ENCODE peak calls at places on chromosomes 1 and 21, in six cellular contexts. Z is NT2/D1; G is stomach; Y is CD8-positive, alpha-beta T cell; D is CD4-positive, alpha-beta T cell; O is BE2C. N is an unnamed sample.

GRCh38 chr1:206685256-206685748 is 597 bp downstream of the MAPKAPK2 start:
- DNase-seq in O (peak; percentile 33), Y (no peak), D (peak; percentile 41), G (no peak), Z (no peak), N (peak; percentile 22)

GRCh38 chr1:11062965-11063401 is 3.2 kb upstream of the SRM start:
- DNase-seq in D (no peak), Z (no peak), O (no peak), G (no peak), Y (no peak), N (no peak)

GRCh38 chr1:42861014-42861399 is 14.6 kb downstream of the ZNF691 start:
- DNase-seq in O (no peak), G (no peak), Z (no peak), D (no peak), Y (no peak), N (no peak)

GRCh38 chr1:234602334-234603220 is 7.4 kb downstream of the IRF2BP2 start:
- DNase-seq in D (no peak), O (peak; percentile 48), Y (no peak), Z (no peak), G (peak; percentile 43), N (no peak)

GRCh38 chr21:42251654-42252053 is 32.7 kb downstream of the ABCG1 start:
- DNase-seq in O (no peak), D (no peak), G (no peak), Z (no peak), Y (no peak), N (no peak)

GRCh38 chr1:97392701-97393100 is 528.1 kb downstream of the DPYD start:
- DNase-seq in Z (no peak), O (no peak), D (no peak), G (no peak), Y (no peak), N (no peak)

GRCh38 chr1:171929121-171929520 is 87.8 kb downstream of the DNM3 start:
- DNase-seq in G (no peak), Z (no peak), D (no peak), O (no peak), Y (no peak), N (no peak)

GRCh38 chr1:100543640-100544039 is 5.7 kb downstream of the GPR88 start:
- DNase-seq in D (no peak), O (peak; percentile 20), G (no peak), Z (no peak), Y (no peak), N (no peak)

GRCh38 chr1:1359316-1359667 is 937 bp upstream of the MXRA8 start:
- DNase-seq in D (no peak), G (no peak), O (no peak), Z (no peak), Y (no peak), N (no peak)

GRCh38 chr1:26275580-26276431 is 4.1 kb upstream of the SH3BGRL3 start:
- DNase-seq in G (peak; percentile 87), D (peak; percentile 74), O (peak; percentile 68), Z (peak; percentile 94), Y (peak; percentile 52), N (peak; percentile 62)

GRCh38 chr1:160375788-160376524 is 9.1 kb downstream of the NHLH1 start:
- DNase-seq in Z (peak; percentile 92), G (no peak), O (no peak), Y (no peak), D (no peak), N (no peak)

GRCh38 chr1:163974120-163974519 is 584.9 kb upstream of the PBX1 start:
- DNase-seq in Z (no peak), G (no peak), Y (no peak), O (no peak), D (no peak), N (no peak)

GRCh38 chr1:163970699-163971098 is 588.3 kb upstream of the PBX1 start:
- DNase-seq in G (no peak), Z (no peak), Y (no peak), O (no peak), D (no peak), N (no peak)
- H3K9me3 ChIP-seq in G (peaks cover 2% of the 10 kb centered on the region), Z (no peaks in the 10 kb centered on the region), Y (no peaks in the 10 kb centered on the region), O (no peaks in the 10 kb centered on the region), D (no peaks in the 10 kb centered on the region), N (no peaks in the 10 kb centered on the region)

DNA sequence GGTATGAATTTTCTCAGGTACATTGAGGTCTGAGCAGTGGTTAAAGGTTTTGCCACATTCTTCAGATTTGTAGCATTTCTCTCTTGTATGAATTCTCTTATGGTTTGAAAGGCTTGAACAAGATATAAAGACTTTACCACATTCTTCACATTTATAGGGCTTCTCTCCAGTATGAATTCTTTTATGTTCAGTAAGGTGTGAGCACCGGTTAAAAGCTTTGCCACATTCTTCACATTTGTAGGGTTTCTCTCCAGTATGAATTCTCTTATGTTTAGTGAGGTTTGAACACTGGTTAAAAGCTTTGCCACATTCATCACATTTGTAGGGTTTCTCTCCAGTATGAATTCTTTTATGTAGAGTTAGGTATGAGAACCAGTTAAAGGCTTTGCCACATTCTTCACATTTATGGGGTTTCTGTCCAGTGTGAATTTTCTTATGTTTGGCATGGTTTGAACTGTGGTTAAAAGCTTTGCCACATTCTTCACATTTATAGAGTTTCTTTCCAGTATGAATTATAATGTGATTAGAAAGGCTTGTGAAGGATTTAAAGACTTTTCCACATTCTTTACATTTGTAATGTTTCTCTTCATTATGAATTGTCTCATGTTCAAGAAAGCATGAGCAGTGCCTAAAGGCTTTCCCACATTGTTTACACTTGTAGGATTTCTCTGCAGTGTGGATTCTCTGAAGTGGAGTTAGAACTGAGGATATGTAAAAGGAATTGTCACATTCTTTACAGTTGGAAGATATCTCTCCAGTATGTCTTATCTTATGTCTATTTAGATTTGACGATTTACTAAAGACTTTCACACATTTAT is 18.4 kb upstream of the ZNF124 start:
- DNase-seq in Z (no peak), Y (no peak), D (no peak), O (no peak), G (no peak), N (no peak)
- H3K9me3 ChIP-seq in Z (peaks cover 77% of the 10 kb centered on the region), Y (peaks cover 23% of the 10 kb centered on the region), D (peaks cover 76% of the 10 kb centered on the region), O (no peaks in the 10 kb centered on the region), G (peaks cover 99% of the 10 kb centered on the region), N (peaks cover 19% of the 10 kb centered on the region)

DNA sequence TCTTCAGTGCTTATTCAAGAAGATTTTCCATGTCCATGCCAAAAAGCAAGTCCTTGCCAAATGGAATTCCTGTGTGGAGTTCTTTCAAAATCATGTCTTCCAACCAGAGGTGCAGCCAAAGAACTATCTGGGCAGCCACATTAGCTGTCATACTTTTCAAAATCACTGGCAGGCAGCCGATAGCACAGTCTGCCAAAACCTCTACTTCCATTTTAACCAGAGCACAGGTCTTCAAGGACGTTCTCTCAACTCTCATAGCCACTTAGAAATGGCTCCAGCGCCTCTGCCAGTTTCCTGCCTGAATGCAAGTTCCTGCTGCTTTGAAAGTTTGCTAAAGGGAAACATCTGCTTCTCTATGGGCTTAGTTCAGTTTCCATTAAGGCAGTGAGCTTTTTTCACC is 975.7 kb upstream of the ADGRL4 start:
- DNase-seq in Z (no peak), D (no peak), O (no peak), Y (no peak), G (no peak), N (no peak)
- H3K9me3 ChIP-seq in Z (no peaks in the 10 kb centered on the region), D (no peaks in the 10 kb centered on the region), O (no peaks in the 10 kb centered on the region), Y (no peaks in the 10 kb centered on the region), G (no peaks in the 10 kb centered on the region), N (no peaks in the 10 kb centered on the region)

GRCh38 chr21:40210251-40210650 is 343.0 kb downstream of the PCP4 start:
- DNase-seq in O (no peak), Y (no peak), D (no peak), Z (no peak), G (no peak), N (no peak)
- H3K9me3 ChIP-seq in O (no peaks in the 10 kb centered on the region), Y (no peaks in the 10 kb centered on the region), D (no peaks in the 10 kb centered on the region), Z (no peaks in the 10 kb centered on the region), G (no peaks in the 10 kb centered on the region), N (no peaks in the 10 kb centered on the region)

DNA sequence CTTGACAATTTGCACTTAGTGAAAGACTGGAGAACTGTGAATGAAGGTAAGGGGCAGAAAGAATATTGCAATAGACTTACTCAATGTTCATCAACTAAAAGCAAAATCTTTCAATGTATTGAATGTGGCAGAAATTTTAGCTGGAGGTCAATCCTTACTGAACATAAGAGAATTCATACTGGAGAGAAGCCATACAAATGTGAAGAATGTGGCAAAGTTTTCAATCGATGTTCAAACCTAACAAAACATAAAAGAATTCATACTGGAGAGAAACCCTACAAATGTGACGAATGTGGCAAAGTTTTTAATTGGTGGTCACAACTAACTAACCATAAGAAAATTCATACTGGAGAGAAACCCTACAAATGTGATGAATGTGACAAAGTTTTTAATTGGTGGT is 80.7 kb downstream of the JMJD4 start:
- DNase-seq in Y (no peak), G (no peak), D (no peak), Z (no peak), O (no peak), N (no peak)
- H3K9me3 ChIP-seq in Y (peaks cover 51% of the 10 kb centered on the region), G (peaks cover 100% of the 10 kb centered on the region), D (peaks cover 85% of the 10 kb centered on the region), Z (peaks cover 100% of the 10 kb centered on the region), O (peaks cover 2% of the 10 kb centered on the region), N (peaks cover 51% of the 10 kb centered on the region)